ENCODE peak calls at places on chromosomes 13 and 19, in six cellular contexts. K is astrocyte of the cerebellum, N is mesenchymal stem cell, I is lower lobe of right lung, P is GM23338, B is DND-41. L is an unnamed sample.

GRCh38 chr19:32719611-32720059 is at the start of gene TDRD12:
- DNase-seq in N (no peak), K (no peak), P (peak; percentile 74), B (no peak), I (no peak), L (no peak)

GRCh38 chr13:46908511-46908910 is 11.7 kb upstream of the HTR2A start:
- DNase-seq in K (peak; percentile 97), I (no peak), N (no peak), P (no peak), B (no peak), L (no peak)

GRCh38 chr13:40794414-40795368 is 5.3 kb downstream of the SLC25A15 start:
- DNase-seq in N (no peak), I (no peak), P (no peak), K (no peak), B (no peak), L (no peak)

GRCh38 chr19:38989066-38989605 is 13.6 kb upstream of the FBXO17 start:
- DNase-seq in K (no peak), B (no peak), I (no peak), P (peak; percentile 82), N (no peak), L (no peak)

GRCh38 chr13:110283661-110284516 is 23.1 kb downstream of the COL4A1 start:
- DNase-seq in N (no peak), P (no peak), B (no peak), I (no peak), K (peak; percentile 79), L (no peak)

GRCh38 chr13:52001120-52001731 is 10.0 kb downstream of the ATP7B start:
- DNase-seq in P (peak; percentile 82), N (peak; percentile 48), K (peak; percentile 5), I (no peak), B (no peak), L (no peak)

GRCh38 chr19:14059093-14059480 is 2.8 kb downstream of the PALM3 start:
- DNase-seq in P (peak; percentile 83), K (no peak), N (no peak), B (peak; percentile 35), I (no peak), L (no peak)

GRCh38 chr13:33636955-33637670 is 180.8 kb upstream of the RFC3 start:
- DNase-seq in K (no peak), B (no peak), I (no peak), P (no peak), N (no peak), L (no peak)

GRCh38 chr13:39273953-39274352 is 235.7 kb downstream of the NHLRC3 start:
- DNase-seq in P (peak; percentile 55), B (no peak), N (no peak), I (no peak), K (no peak), L (peak; percentile 5)

GRCh38 chr13:44374348-44374712 is 706 bp downstream of the SERP2 start:
- DNase-seq in N (no peak), K (no peak), I (no peak), B (no peak), P (no peak), L (no peak)

GRCh38 chr13:88068975-88069374 is 397.8 kb downstream of the SLITRK5 start:
- DNase-seq in N (no peak), B (no peak), P (peak; percentile 84), I (no peak), K (no peak), L (no peak)

DNA sequence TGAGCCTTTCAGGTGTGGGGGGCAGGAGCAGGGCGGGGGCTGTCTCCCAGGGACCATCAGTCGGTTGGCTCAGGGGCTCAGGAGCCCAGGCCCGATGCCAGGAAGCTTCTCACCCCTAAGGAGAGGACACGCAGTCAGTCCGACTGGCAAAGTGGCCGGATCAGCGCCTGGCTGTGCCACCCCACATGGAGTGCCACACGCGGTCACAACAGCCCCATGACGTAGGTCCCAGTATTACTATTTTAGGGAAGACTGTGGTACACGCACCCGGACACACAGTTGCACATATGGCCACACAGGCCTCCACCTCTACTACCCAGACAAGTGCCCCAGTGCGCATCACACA is 29.3 kb upstream of the GRTP1 start:
- DNase-seq in N (no peak), P (no peak), I (peak; percentile 45), K (no peak), B (no peak), L (no peak)
- H3K4me3 ChIP-seq in N (no peak overlapping the region), P (peak overlapping the region; percentile 56), I (peak overlapping the region; percentile 82), K (peak overlapping the region; percentile 72), B (peak overlapping the region; percentile 25), L (peak overlapping the region; percentile 79)

DNA sequence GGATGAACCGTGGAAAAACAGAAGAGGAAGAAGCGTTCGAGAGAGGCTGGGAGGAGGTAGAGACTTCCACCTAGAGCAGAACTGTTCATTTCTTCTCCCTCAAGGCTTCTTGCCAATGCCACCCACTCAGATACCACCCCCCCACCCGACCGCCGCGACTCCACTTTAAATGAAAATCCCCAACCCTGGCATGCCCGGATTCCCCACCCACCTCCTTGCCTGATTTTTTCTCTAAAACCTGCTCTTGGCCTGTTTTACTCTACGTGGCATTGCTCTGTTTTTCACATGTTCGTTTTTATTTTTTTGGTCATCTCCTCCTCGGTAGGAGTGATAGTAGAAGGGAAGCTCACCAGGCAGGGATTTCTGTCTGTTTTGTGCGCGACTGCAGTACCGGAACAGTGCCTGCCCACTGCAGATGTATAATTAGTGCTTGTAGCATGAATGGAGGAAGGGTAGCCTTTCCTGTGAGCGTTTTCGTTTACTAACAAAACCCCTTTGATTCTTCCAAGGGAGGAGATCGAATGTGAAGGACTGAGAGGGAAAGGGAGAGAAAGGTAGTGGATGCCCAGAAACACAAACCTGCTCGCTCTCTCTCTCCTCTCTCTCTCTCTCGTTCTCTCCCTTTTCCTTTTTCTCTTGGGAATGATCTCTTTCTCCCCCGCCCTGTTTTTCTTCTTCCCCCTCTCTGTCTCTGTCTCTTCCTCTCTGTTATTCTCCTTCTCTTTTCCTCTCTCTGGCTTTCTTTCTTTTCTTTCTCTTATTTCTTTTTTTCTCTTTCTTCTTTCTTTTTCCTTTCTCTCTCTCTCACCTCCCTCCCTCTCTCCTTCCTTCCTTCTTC is 2.2 kb downstream of the CD70 start:
- DNase-seq in N (no peak), B (no peak), I (no peak), K (no peak), P (peak; percentile 28), L (no peak)
- H3K4me3 ChIP-seq in N (no peak overlapping the region), B (no peak overlapping the region), I (no peak overlapping the region), K (no peak overlapping the region), P (peak overlapping the region; percentile 74), L (no peak overlapping the region)

GRCh38 chr19:872266-872951 is 12.9 kb downstream of the CFD start:
- DNase-seq in B (peak; percentile 79), N (peak; percentile 65), I (peak; percentile 88), K (no peak), P (peak; percentile 82), L (no peak)
- H3K4me3 ChIP-seq in B (no peak overlapping the region), N (no peak overlapping the region), I (peak overlapping the region; percentile 37), K (no peak overlapping the region), P (no peak overlapping the region), L (no peak overlapping the region)

DNA sequence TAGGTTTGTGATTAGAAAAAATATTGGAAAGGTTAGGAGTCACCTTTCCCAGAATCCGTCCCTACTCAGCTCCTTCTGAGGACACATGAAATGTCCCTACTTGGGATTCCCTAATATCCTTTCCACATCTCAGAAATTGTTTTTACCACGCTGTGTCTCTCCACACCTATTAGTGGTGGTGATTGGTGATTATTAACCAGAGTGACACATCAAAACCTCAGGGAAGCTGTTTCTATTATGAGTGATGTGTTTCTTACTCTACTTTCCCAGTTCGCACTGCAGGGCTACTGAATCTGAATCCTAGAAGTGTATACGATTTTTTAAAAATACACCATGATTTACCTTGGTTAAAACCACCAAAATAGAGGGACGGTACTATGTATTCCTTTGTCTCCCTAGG is 460.8 kb downstream of the TBC1D4 start:
- DNase-seq in P (no peak), I (no peak), N (no peak), K (no peak), B (no peak), L (no peak)
- H3K4me3 ChIP-seq in P (no peak overlapping the region), I (no peak overlapping the region), N (no peak overlapping the region), K (no peak overlapping the region), B (no peak overlapping the region), L (no peak overlapping the region)

GRCh38 chr13:35768551-35768950 is 292.1 kb upstream of the MAB21L1 start:
- DNase-seq in B (no peak), N (peak; percentile 19), K (peak; percentile 41), P (no peak), I (no peak), L (peak; percentile 71)
- H3K4me3 ChIP-seq in B (no peak overlapping the region), N (no peak overlapping the region), K (no peak overlapping the region), P (no peak overlapping the region), I (no peak overlapping the region), L (no peak overlapping the region)

GRCh38 chr19:17077447-17078028 is 2.0 kb downstream of the MYO9B start:
- DNase-seq in N (no peak), I (no peak), K (no peak), B (no peak), P (no peak), L (no peak)
- H3K4me3 ChIP-seq in N (no peak overlapping the region), I (peak overlapping the region; percentile 76), K (peak overlapping the region; percentile 84), B (no peak overlapping the region), P (peak overlapping the region; percentile 91), L (peak overlapping the region; percentile 83)

DNA sequence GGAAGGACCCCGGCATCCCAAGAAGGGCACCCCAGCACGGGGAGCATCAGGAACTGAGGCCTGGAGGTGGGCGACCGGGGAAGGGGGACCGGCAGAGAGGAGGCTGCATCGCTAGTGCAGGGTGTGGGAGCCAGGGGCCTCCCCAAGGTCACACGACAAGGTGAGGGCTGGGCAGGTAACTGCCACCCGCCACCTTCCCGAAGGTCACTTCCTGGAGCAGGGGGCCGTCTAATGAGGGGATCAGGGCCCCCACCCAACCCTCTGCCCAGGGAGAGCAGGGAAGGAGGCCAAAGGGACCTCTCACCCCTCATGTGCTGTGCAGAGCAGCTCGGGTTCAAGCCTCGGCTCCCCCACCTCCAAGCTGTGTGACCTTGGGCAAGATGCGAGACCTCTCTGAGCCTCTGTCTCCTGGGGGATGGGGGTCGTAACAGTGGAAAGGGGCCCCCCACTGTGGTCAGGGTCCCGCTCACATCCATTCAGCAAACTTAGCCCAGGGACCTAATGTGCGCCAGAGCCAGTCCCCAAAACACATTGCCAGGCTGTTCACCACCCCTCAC is 6.0 kb downstream of the ZBTB7A start:
- DNase-seq in P (no peak), N (no peak), B (no peak), I (peak; percentile 47), K (no peak), L (no peak)
- H3K4me3 ChIP-seq in P (no peak overlapping the region), N (no peak overlapping the region), B (no peak overlapping the region), I (peak overlapping the region; percentile 43), K (no peak overlapping the region), L (no peak overlapping the region)

GRCh38 chr19:42281175-42282035 is 12.4 kb downstream of the CIC start:
- DNase-seq in B (peak; percentile 32), P (peak; percentile 57), I (no peak), K (no peak), N (peak; percentile 52), L (no peak)

GRCh38 chr19:42283248-42284065 is 14.4 kb downstream of the CIC start:
- DNase-seq in I (peak; percentile 96), P (peak; percentile 98), B (peak; percentile 97), K (peak; percentile 75), N (peak; percentile 92), L (peak; percentile 78)

GRCh38 chr19:42284066-42284501 is 15.0 kb downstream of the CIC start:
- DNase-seq in N (peak; percentile 76), P (peak; percentile 54), I (peak; percentile 85), K (peak; percentile 41), B (peak; percentile 86), L (no peak)

GRCh38 chr19:42282036-42282762 is 13.1 kb downstream of the CIC start:
- DNase-seq in B (no peak), P (no peak), N (peak; percentile 85), I (no peak), K (no peak), L (no peak)

GRCh38 chr19:42282810-42283247 is 13.8 kb downstream of the CIC start:
- DNase-seq in N (no peak), B (no peak), I (no peak), K (no peak), P (no peak), L (no peak)
- H3K4me3 ChIP-seq in N (no peak overlapping the region), B (no peak overlapping the region), I (peak overlapping the region; percentile 61), K (peak overlapping the region; percentile 28), P (peak overlapping the region; percentile 96), L (peak overlapping the region; percentile 45)

L was measured in skeletal muscle cell.